ENCODE peak calls at places on chromosomes 6 and 20, in four cellular contexts. One of them, this sample, is unnamed.

GRCh38 chr20:1823421-1823892 is 71.8 kb upstream of the SIRPA start:
- DNase-seq in anterior cingulate cortex: no peak
- DNase-seq in substantia nigra: no peak
- DNase-seq in NCI-H1092 treated with DMSO at 0.1 percent for 48 hours: no peak
- DNase-seq in this sample: no peak

GRCh38 chr20:17961600-17961965 is 7.0 kb downstream of the SNX5 start:
- DNase-seq in NCI-H1092 treated with DMSO at 0.1 percent for 48 hours: no peak
- DNase-seq in substantia nigra: no peak
- DNase-seq in anterior cingulate cortex: no peak
- DNase-seq in this sample: no peak

GRCh38 chr6:38034269-38034914 is 214.9 kb downstream of the ZFAND3 start:
- DNase-seq in anterior cingulate cortex: no peak
- DNase-seq in NCI-H1092 treated with DMSO at 0.1 percent for 48 hours: peak; percentile 9
- DNase-seq in substantia nigra: no peak
- DNase-seq in this sample: no peak

GRCh38 chr6:33630014-33630413 is 8.9 kb downstream of the ITPR3 start:
- DNase-seq in anterior cingulate cortex: no peak
- DNase-seq in NCI-H1092 treated with DMSO at 0.1 percent for 48 hours: no peak
- DNase-seq in substantia nigra: no peak
- DNase-seq in this sample: no peak

GRCh38 chr20:44361021-44361420 is 5.5 kb downstream of the HNF4A start:
- DNase-seq in NCI-H1092 treated with DMSO at 0.1 percent for 48 hours: no peak
- DNase-seq in anterior cingulate cortex: no peak
- DNase-seq in substantia nigra: no peak
- DNase-seq in this sample: no peak

GRCh38 chr6:104537185-104537584 is 322.5 kb downstream of the HACE1 start:
- DNase-seq in substantia nigra: no peak
- DNase-seq in NCI-H1092 treated with DMSO at 0.1 percent for 48 hours: no peak
- DNase-seq in anterior cingulate cortex: no peak
- DNase-seq in this sample: no peak

GRCh38 chr20:23515250-23515939 is 24.5 kb downstream of the CST8 start:
- DNase-seq in substantia nigra: no peak
- DNase-seq in anterior cingulate cortex: no peak
- DNase-seq in NCI-H1092 treated with DMSO at 0.1 percent for 48 hours: no peak
- DNase-seq in this sample: no peak

GRCh38 chr6:156262014-156262413 is 515.2 kb upstream of the ARID1B start:
- DNase-seq in NCI-H1092 treated with DMSO at 0.1 percent for 48 hours: peak; percentile 67
- DNase-seq in substantia nigra: no peak
- DNase-seq in anterior cingulate cortex: no peak
- DNase-seq in this sample: peak; percentile 98

GRCh38 chr6:39441301-39441700 is 118.8 kb upstream of the KCNK16 start:
- DNase-seq in anterior cingulate cortex: no peak
- DNase-seq in NCI-H1092 treated with DMSO at 0.1 percent for 48 hours: no peak
- DNase-seq in substantia nigra: no peak
- DNase-seq in this sample: no peak

GRCh38 chr6:33740204-33740608 is 6.5 kb downstream of the IP6K3 start:
- DNase-seq in anterior cingulate cortex: no peak
- DNase-seq in substantia nigra: no peak
- DNase-seq in NCI-H1092 treated with DMSO at 0.1 percent for 48 hours: no peak
- DNase-seq in this sample: no peak

GRCh38 chr6:157982297-157982579 is 575 bp downstream of the SYNJ2 start:
- DNase-seq in substantia nigra: no peak
- DNase-seq in NCI-H1092 treated with DMSO at 0.1 percent for 48 hours: peak; percentile 57
- DNase-seq in anterior cingulate cortex: no peak
- DNase-seq in this sample: no peak

GRCh38 chr6:44062771-44063560 is 64.3 kb downstream of the MRPL14 start:
- DNase-seq in NCI-H1092 treated with DMSO at 0.1 percent for 48 hours: no peak
- DNase-seq in anterior cingulate cortex: no peak
- DNase-seq in substantia nigra: no peak
- DNase-seq in this sample: no peak

GRCh38 chr20:46945465-46945864 is 50.8 kb downstream of the EYA2 start:
- DNase-seq in substantia nigra: no peak
- DNase-seq in anterior cingulate cortex: no peak
- DNase-seq in NCI-H1092 treated with DMSO at 0.1 percent for 48 hours: no peak
- DNase-seq in this sample: no peak

GRCh38 chr6:79895382-79896100 is 51.8 kb downstream of the ELOVL4 start:
- DNase-seq in substantia nigra: no peak
- DNase-seq in anterior cingulate cortex: no peak
- DNase-seq in NCI-H1092 treated with DMSO at 0.1 percent for 48 hours: no peak
- DNase-seq in this sample: no peak

GRCh38 chr20:42041000-42041565 is 422.9 kb upstream of the CHD6 start:
- DNase-seq in anterior cingulate cortex: no peak
- DNase-seq in NCI-H1092 treated with DMSO at 0.1 percent for 48 hours: no peak
- DNase-seq in substantia nigra: no peak
- DNase-seq in this sample: no peak

GRCh38 chr20:54339093-54339492 is 131.2 kb downstream of the PFDN4 start:
- DNase-seq in anterior cingulate cortex: no peak
- DNase-seq in NCI-H1092 treated with DMSO at 0.1 percent for 48 hours: no peak
- DNase-seq in substantia nigra: no peak
- DNase-seq in this sample: no peak

GRCh38 chr6:77650098-77650663 is 2.7 kb upstream of the MEI4 start:
- DNase-seq in anterior cingulate cortex: no peak
- DNase-seq in substantia nigra: peak; percentile 38
- DNase-seq in NCI-H1092 treated with DMSO at 0.1 percent for 48 hours: no peak
- DNase-seq in this sample: peak; percentile 48

This sample was measured in NCI-H1105.